ENCODE peak calls at places on chromosomes 2 and 18, in four cellular contexts. I is globus pallidus, A is cardiac fibroblast, J is NCI-H146. F is an unnamed sample.

GRCh38 chr2:74528600-74529356 is 728 bp downstream of the AUP1 start:
- DNase-seq in I (no peak), J (no peak), A (no peak), F (no peak)

GRCh38 chr2:201855356-201855755 is 49.0 kb downstream of the CDK15 start:
- DNase-seq in I (no peak), A (no peak), J (no peak), F (no peak)

GRCh38 chr2:100427627-100428258 is 10.3 kb upstream of the CHST10 start:
- DNase-seq in J (peak), I (peak), A (peak), F (peak)

GRCh38 chr2:101125374-101125773 is 25.8 kb downstream of the TBC1D8 start:
- DNase-seq in J (no peak), I (no peak), A (peak), F (no peak)

GRCh38 chr2:7905756-7906155 is 776.1 kb upstream of the ID2 start:
- DNase-seq in A (no peak), J (peak), I (no peak), F (no peak)

GRCh38 chr2:126614529-126615279 is 41.3 kb upstream of the GYPC start:
- DNase-seq in I (no peak), J (no peak), A (peak), F (no peak)

GRCh38 chr2:65344689-65345088 is 87.7 kb downstream of the SPRED2 start:
- DNase-seq in I (no peak), J (no peak), A (no peak), F (no peak)

GRCh38 chr2:186949716-186950256 is 100.8 kb upstream of the ZSWIM2 start:
- DNase-seq in A (no peak), J (no peak), I (peak), F (no peak)

GRCh38 chr2:128696421-128696820 is 377.8 kb upstream of the HS6ST1 start:
- DNase-seq in J (no peak), I (no peak), A (no peak), F (no peak)

GRCh38 chr18:75896865-75897264 is 469.4 kb upstream of the SMIM21 start:
- DNase-seq in J (peak), I (no peak), A (peak), F (no peak)

GRCh38 chr2:40797115-40797514 is 345.2 kb upstream of the SLC8A1 start:
- DNase-seq in J (no peak), I (no peak), A (peak), F (no peak)

GRCh38 chr2:45220227-45220626 is 211.0 kb upstream of the SIX2 start:
- DNase-seq in I (no peak), A (no peak), J (peak), F (no peak)

GRCh38 chr2:45992021-45992745 is 305.0 kb upstream of the EPAS1 start:
- DNase-seq in J (no peak), I (no peak), A (peak), F (no peak)

GRCh38 chr2:17252258-17252657 is 266.0 kb downstream of the RAD51AP2 start:
- DNase-seq in A (no peak), J (no peak), I (no peak), F (no peak)

GRCh38 chr18:29250843-29251242 is 1073.9 kb upstream of the CDH2 start:
- DNase-seq in J (peak), A (no peak), I (no peak), F (no peak)

GRCh38 chr2:134776836-134777235 is 58.0 kb upstream of the TMEM163 start:
- DNase-seq in I (no peak), J (no peak), A (no peak), F (no peak)

GRCh38 chr18:23250893-23251656 is 115.8 kb downstream of the CABLES1 start:
- DNase-seq in J (no peak), A (peak), I (no peak), F (no peak)

GRCh38 chr2:26112201-26112600 is 60.7 kb upstream of the GAREM2 start:
- DNase-seq in J (no peak), A (no peak), I (no peak), F (no peak)

GRCh38 chr2:161165266-161165665 is 5.0 kb downstream of the TANK start:
- DNase-seq in J (no peak), I (no peak), A (peak), F (no peak)

GRCh38 chr2:134277223-134277622 is 23.4 kb downstream of the MGAT5 start:
- DNase-seq in A (peak), J (no peak), I (no peak), F (no peak)

GRCh38 chr18:61949946-61950345 is 57.1 kb upstream of the RNF152 start:
- DNase-seq in I (no peak), J (no peak), A (peak), F (no peak)

GRCh38 chr2:177733-178132 is 86.1 kb downstream of the SH3YL1 start:
- DNase-seq in A (no peak), I (no peak), J (no peak), F (no peak)

GRCh38 chr18:34493099-34493544 is 217.0 kb upstream of the DTNA start:
- DNase-seq in I (peak), J (peak), A (peak), F (peak)

GRCh38 chr2:28664120-28664842 is 87.3 kb upstream of the PPP1CB start:
- DNase-seq in A (no peak), I (no peak), J (peak), F (no peak)

GRCh38 chr2:157900684-157901083 is 24.6 kb upstream of the ACVR1 start:
- DNase-seq in I (no peak), A (no peak), J (no peak), F (no peak)

GRCh38 chr2:64453710-64454315 is at the start of gene LGALSL:
- DNase-seq in I (peak), J (peak), A (peak), F (no peak)

GRCh38 chr18:72107647-72108046 is 436.5 kb downstream of the CBLN2 start:
- DNase-seq in A (no peak), I (peak), J (peak), F (peak)

GRCh38 chr2:134228493-134228903 is 25.4 kb upstream of the MGAT5 start:
- DNase-seq in J (peak), I (no peak), A (peak), F (no peak)